ENCODE peak calls at places on chromosome 22, in seven cellular contexts. One of them, this sample, is unnamed.

GRCh38 chr22:20495861-20496681 is 476 bp upstream of the KLHL22 start:
- DNase-seq in NCI-H1417: peak
- DNase-seq in activated T-cell treated with anti-CD3 and anti-CD28 coated beads for 24 hours: peak
- DNase-seq in stimulated activated CD8-positive, alpha-beta memory T cell treated with anti-CD3 and anti-CD28 coated beads, Interleukin-15, amount 100 ng/mL, for 1 hour: peak
- DNase-seq in stomach: peak
- DNase-seq in sciatic nerve: peak
- DNase-seq in mesendoderm: peak
- DNase-seq in this sample: peak

GRCh38 chr22:29093501-29093921 is 20.7 kb downstream of the KREMEN1 start:
- DNase-seq in NCI-H1417: no peak
- DNase-seq in activated T-cell treated with anti-CD3 and anti-CD28 coated beads for 24 hours: no peak
- DNase-seq in stimulated activated CD8-positive, alpha-beta memory T cell treated with anti-CD3 and anti-CD28 coated beads, Interleukin-15, amount 100 ng/mL, for 1 hour: no peak
- DNase-seq in stomach: no peak
- DNase-seq in sciatic nerve: no peak
- DNase-seq in mesendoderm: no peak
- DNase-seq in this sample: no peak

GRCh38 chr22:28442264-28442950 is 237.2 kb downstream of the TTC28 start:
- DNase-seq in NCI-H1417: no peak
- DNase-seq in activated T-cell treated with anti-CD3 and anti-CD28 coated beads for 24 hours: peak
- DNase-seq in stimulated activated CD8-positive, alpha-beta memory T cell treated with anti-CD3 and anti-CD28 coated beads, Interleukin-15, amount 100 ng/mL, for 1 hour: no peak
- DNase-seq in stomach: peak
- DNase-seq in sciatic nerve: peak
- DNase-seq in mesendoderm: peak
- DNase-seq in this sample: peak

GRCh38 chr22:47618611-47619010 is 856.2 kb downstream of the TBC1D22A start:
- DNase-seq in NCI-H1417: no peak
- DNase-seq in activated T-cell treated with anti-CD3 and anti-CD28 coated beads for 24 hours: no peak
- DNase-seq in stimulated activated CD8-positive, alpha-beta memory T cell treated with anti-CD3 and anti-CD28 coated beads, Interleukin-15, amount 100 ng/mL, for 1 hour: no peak
- DNase-seq in stomach: no peak
- DNase-seq in sciatic nerve: peak
- DNase-seq in mesendoderm: no peak
- DNase-seq in this sample: no peak

GRCh38 chr22:43706151-43706550 is 106.0 kb downstream of the EFCAB6 start:
- DNase-seq in NCI-H1417: no peak
- DNase-seq in activated T-cell treated with anti-CD3 and anti-CD28 coated beads for 24 hours: no peak
- DNase-seq in stimulated activated CD8-positive, alpha-beta memory T cell treated with anti-CD3 and anti-CD28 coated beads, Interleukin-15, amount 100 ng/mL, for 1 hour: no peak
- DNase-seq in stomach: no peak
- DNase-seq in sciatic nerve: no peak
- DNase-seq in mesendoderm: peak
- DNase-seq in this sample: no peak

GRCh38 chr22:48889887-48890692 is 937.6 kb downstream of the BRD1 start:
- DNase-seq in NCI-H1417: no peak
- DNase-seq in activated T-cell treated with anti-CD3 and anti-CD28 coated beads for 24 hours: no peak
- DNase-seq in stimulated activated CD8-positive, alpha-beta memory T cell treated with anti-CD3 and anti-CD28 coated beads, Interleukin-15, amount 100 ng/mL, for 1 hour: no peak
- DNase-seq in stomach: no peak
- DNase-seq in sciatic nerve: peak
- DNase-seq in mesendoderm: no peak
- DNase-seq in this sample: no peak

GRCh38 chr22:40400173-40400572 is 29.8 kb downstream of the SGSM3 start:
- DNase-seq in NCI-H1417: no peak
- DNase-seq in activated T-cell treated with anti-CD3 and anti-CD28 coated beads for 24 hours: no peak
- DNase-seq in stimulated activated CD8-positive, alpha-beta memory T cell treated with anti-CD3 and anti-CD28 coated beads, Interleukin-15, amount 100 ng/mL, for 1 hour: no peak
- DNase-seq in stomach: peak
- DNase-seq in sciatic nerve: no peak
- DNase-seq in mesendoderm: no peak
- DNase-seq in this sample: peak

GRCh38 chr22:29740216-29740615 is 20.4 kb downstream of the CABP7 start:
- DNase-seq in NCI-H1417: no peak
- DNase-seq in activated T-cell treated with anti-CD3 and anti-CD28 coated beads for 24 hours: no peak
- DNase-seq in stimulated activated CD8-positive, alpha-beta memory T cell treated with anti-CD3 and anti-CD28 coated beads, Interleukin-15, amount 100 ng/mL, for 1 hour: no peak
- DNase-seq in stomach: no peak
- DNase-seq in sciatic nerve: no peak
- DNase-seq in mesendoderm: no peak
- DNase-seq in this sample: no peak

GRCh38 chr22:42184852-42185251 is 54.2 kb upstream of the CYP2D6 start:
- DNase-seq in NCI-H1417: no peak
- DNase-seq in activated T-cell treated with anti-CD3 and anti-CD28 coated beads for 24 hours: no peak
- DNase-seq in stimulated activated CD8-positive, alpha-beta memory T cell treated with anti-CD3 and anti-CD28 coated beads, Interleukin-15, amount 100 ng/mL, for 1 hour: no peak
- DNase-seq in stomach: no peak
- DNase-seq in sciatic nerve: no peak
- DNase-seq in mesendoderm: no peak
- DNase-seq in this sample: no peak

GRCh38 chr22:44710474-44711235 is 8.7 kb downstream of the PRR5 start:
- DNase-seq in NCI-H1417: peak
- DNase-seq in activated T-cell treated with anti-CD3 and anti-CD28 coated beads for 24 hours: no peak
- DNase-seq in stimulated activated CD8-positive, alpha-beta memory T cell treated with anti-CD3 and anti-CD28 coated beads, Interleukin-15, amount 100 ng/mL, for 1 hour: no peak
- DNase-seq in stomach: peak
- DNase-seq in sciatic nerve: no peak
- DNase-seq in mesendoderm: no peak
- DNase-seq in this sample: peak

GRCh38 chr22:39958916-39959639 is 1.1 kb upstream of the TMA7B start:
- DNase-seq in NCI-H1417: no peak
- DNase-seq in activated T-cell treated with anti-CD3 and anti-CD28 coated beads for 24 hours: no peak
- DNase-seq in stimulated activated CD8-positive, alpha-beta memory T cell treated with anti-CD3 and anti-CD28 coated beads, Interleukin-15, amount 100 ng/mL, for 1 hour: no peak
- DNase-seq in stomach: no peak
- DNase-seq in sciatic nerve: no peak
- DNase-seq in mesendoderm: no peak
- DNase-seq in this sample: no peak

GRCh38 chr22:42720263-42721044 is at the start of gene A4GALT:
- DNase-seq in NCI-H1417: no peak
- DNase-seq in activated T-cell treated with anti-CD3 and anti-CD28 coated beads for 24 hours: no peak
- DNase-seq in stimulated activated CD8-positive, alpha-beta memory T cell treated with anti-CD3 and anti-CD28 coated beads, Interleukin-15, amount 100 ng/mL, for 1 hour: no peak
- DNase-seq in stomach: no peak
- DNase-seq in sciatic nerve: no peak
- DNase-seq in mesendoderm: no peak
- DNase-seq in this sample: no peak

GRCh38 chr22:46079861-46080821 is 70.2 kb upstream of the PPARA start:
- DNase-seq in NCI-H1417: peak
- DNase-seq in activated T-cell treated with anti-CD3 and anti-CD28 coated beads for 24 hours: no peak
- DNase-seq in stimulated activated CD8-positive, alpha-beta memory T cell treated with anti-CD3 and anti-CD28 coated beads, Interleukin-15, amount 100 ng/mL, for 1 hour: no peak
- DNase-seq in stomach: peak
- DNase-seq in sciatic nerve: peak
- DNase-seq in mesendoderm: no peak
- DNase-seq in this sample: peak

GRCh38 chr22:49243965-49244364 is 583.7 kb downstream of the BRD1 start:
- DNase-seq in NCI-H1417: no peak
- DNase-seq in activated T-cell treated with anti-CD3 and anti-CD28 coated beads for 24 hours: no peak
- DNase-seq in stimulated activated CD8-positive, alpha-beta memory T cell treated with anti-CD3 and anti-CD28 coated beads, Interleukin-15, amount 100 ng/mL, for 1 hour: no peak
- DNase-seq in stomach: no peak
- DNase-seq in sciatic nerve: no peak
- DNase-seq in mesendoderm: no peak
- DNase-seq in this sample: no peak

GRCh38 chr22:20064140-20064480 is 15.9 kb upstream of the DGCR8 start:
- DNase-seq in NCI-H1417: no peak
- DNase-seq in activated T-cell treated with anti-CD3 and anti-CD28 coated beads for 24 hours: no peak
- DNase-seq in stimulated activated CD8-positive, alpha-beta memory T cell treated with anti-CD3 and anti-CD28 coated beads, Interleukin-15, amount 100 ng/mL, for 1 hour: no peak
- DNase-seq in stomach: no peak
- DNase-seq in sciatic nerve: no peak
- DNase-seq in mesendoderm: no peak
- DNase-seq in this sample: no peak

GRCh38 chr22:31343235-31344191 is 2.6 kb downstream of the PATZ1 start:
- DNase-seq in NCI-H1417: no peak
- DNase-seq in activated T-cell treated with anti-CD3 and anti-CD28 coated beads for 24 hours: peak
- DNase-seq in stimulated activated CD8-positive, alpha-beta memory T cell treated with anti-CD3 and anti-CD28 coated beads, Interleukin-15, amount 100 ng/mL, for 1 hour: no peak
- DNase-seq in stomach: peak
- DNase-seq in sciatic nerve: no peak
- DNase-seq in mesendoderm: peak
- DNase-seq in this sample: peak

GRCh38 chr22:35863432-35863831 is 145.8 kb downstream of the APOL5 start:
- DNase-seq in NCI-H1417: peak
- DNase-seq in activated T-cell treated with anti-CD3 and anti-CD28 coated beads for 24 hours: no peak
- DNase-seq in stimulated activated CD8-positive, alpha-beta memory T cell treated with anti-CD3 and anti-CD28 coated beads, Interleukin-15, amount 100 ng/mL, for 1 hour: no peak
- DNase-seq in stomach: no peak
- DNase-seq in sciatic nerve: no peak
- DNase-seq in mesendoderm: peak
- DNase-seq in this sample: no peak

GRCh38 chr22:38948181-38948940 is 9.0 kb upstream of the APOBEC3A start:
- DNase-seq in NCI-H1417: no peak
- DNase-seq in activated T-cell treated with anti-CD3 and anti-CD28 coated beads for 24 hours: no peak
- DNase-seq in stimulated activated CD8-positive, alpha-beta memory T cell treated with anti-CD3 and anti-CD28 coated beads, Interleukin-15, amount 100 ng/mL, for 1 hour: no peak
- DNase-seq in stomach: no peak
- DNase-seq in sciatic nerve: no peak
- DNase-seq in mesendoderm: no peak
- DNase-seq in this sample: no peak

GRCh38 chr22:39028281-39028680 is 7.4 kb downstream of the APOBEC3D start:
- DNase-seq in NCI-H1417: no peak
- DNase-seq in activated T-cell treated with anti-CD3 and anti-CD28 coated beads for 24 hours: no peak
- DNase-seq in stimulated activated CD8-positive, alpha-beta memory T cell treated with anti-CD3 and anti-CD28 coated beads, Interleukin-15, amount 100 ng/mL, for 1 hour: no peak
- DNase-seq in stomach: no peak
- DNase-seq in sciatic nerve: no peak
- DNase-seq in mesendoderm: peak
- DNase-seq in this sample: no peak

GRCh38 chr22:29907753-29908515 is 25.0 kb downstream of the MTMR3 start:
- DNase-seq in NCI-H1417: peak
- DNase-seq in activated T-cell treated with anti-CD3 and anti-CD28 coated beads for 24 hours: no peak
- DNase-seq in stimulated activated CD8-positive, alpha-beta memory T cell treated with anti-CD3 and anti-CD28 coated beads, Interleukin-15, amount 100 ng/mL, for 1 hour: no peak
- DNase-seq in stomach: peak
- DNase-seq in sciatic nerve: peak
- DNase-seq in mesendoderm: peak
- DNase-seq in this sample: peak

GRCh38 chr22:49629586-49630447 is 197.9 kb downstream of the BRD1 start:
- DNase-seq in NCI-H1417: no peak
- DNase-seq in activated T-cell treated with anti-CD3 and anti-CD28 coated beads for 24 hours: no peak
- DNase-seq in stimulated activated CD8-positive, alpha-beta memory T cell treated with anti-CD3 and anti-CD28 coated beads, Interleukin-15, amount 100 ng/mL, for 1 hour: no peak
- DNase-seq in stomach: no peak
- DNase-seq in sciatic nerve: no peak
- DNase-seq in mesendoderm: no peak
- DNase-seq in this sample: no peak

GRCh38 chr22:16932577-16932976 is 75.4 kb downstream of the GAB4 start:
- DNase-seq in NCI-H1417: no peak
- DNase-seq in activated T-cell treated with anti-CD3 and anti-CD28 coated beads for 24 hours: no peak
- DNase-seq in stimulated activated CD8-positive, alpha-beta memory T cell treated with anti-CD3 and anti-CD28 coated beads, Interleukin-15, amount 100 ng/mL, for 1 hour: no peak
- DNase-seq in stomach: no peak
- DNase-seq in sciatic nerve: no peak
- DNase-seq in mesendoderm: no peak
- DNase-seq in this sample: no peak

GRCh38 chr22:47041201-47042115 is 279.0 kb downstream of the TBC1D22A start:
- DNase-seq in NCI-H1417: no peak
- DNase-seq in activated T-cell treated with anti-CD3 and anti-CD28 coated beads for 24 hours: no peak
- DNase-seq in stimulated activated CD8-positive, alpha-beta memory T cell treated with anti-CD3 and anti-CD28 coated beads, Interleukin-15, amount 100 ng/mL, for 1 hour: no peak
- DNase-seq in stomach: no peak
- DNase-seq in sciatic nerve: no peak
- DNase-seq in mesendoderm: no peak
- DNase-seq in this sample: no peak

GRCh38 chr22:48288541-48288940 is 1526.1 kb downstream of the TBC1D22A start:
- DNase-seq in NCI-H1417: no peak
- DNase-seq in activated T-cell treated with anti-CD3 and anti-CD28 coated beads for 24 hours: no peak
- DNase-seq in stimulated activated CD8-positive, alpha-beta memory T cell treated with anti-CD3 and anti-CD28 coated beads, Interleukin-15, amount 100 ng/mL, for 1 hour: no peak
- DNase-seq in stomach: no peak
- DNase-seq in sciatic nerve: no peak
- DNase-seq in mesendoderm: no peak
- DNase-seq in this sample: no peak

GRCh38 chr22:41140365-41140957 is 48.1 kb downstream of the EP300 start:
- DNase-seq in NCI-H1417: no peak
- DNase-seq in activated T-cell treated with anti-CD3 and anti-CD28 coated beads for 24 hours: no peak
- DNase-seq in stimulated activated CD8-positive, alpha-beta memory T cell treated with anti-CD3 and anti-CD28 coated beads, Interleukin-15, amount 100 ng/mL, for 1 hour: no peak
- DNase-seq in stomach: no peak
- DNase-seq in sciatic nerve: no peak
- DNase-seq in mesendoderm: no peak
- DNase-seq in this sample: no peak

GRCh38 chr22:27032121-27032761 is 374.9 kb downstream of the MIAT start:
- DNase-seq in NCI-H1417: no peak
- DNase-seq in activated T-cell treated with anti-CD3 and anti-CD28 coated beads for 24 hours: no peak
- DNase-seq in stimulated activated CD8-positive, alpha-beta memory T cell treated with anti-CD3 and anti-CD28 coated beads, Interleukin-15, amount 100 ng/mL, for 1 hour: no peak
- DNase-seq in stomach: no peak
- DNase-seq in sciatic nerve: no peak
- DNase-seq in mesendoderm: peak
- DNase-seq in this sample: no peak

GRCh38 chr22:20656902-20657836 is 116.7 kb upstream of the SERPIND1 start:
- DNase-seq in NCI-H1417: no peak
- DNase-seq in activated T-cell treated with anti-CD3 and anti-CD28 coated beads for 24 hours: no peak
- DNase-seq in stimulated activated CD8-positive, alpha-beta memory T cell treated with anti-CD3 and anti-CD28 coated beads, Interleukin-15, amount 100 ng/mL, for 1 hour: no peak
- DNase-seq in stomach: no peak
- DNase-seq in sciatic nerve: peak
- DNase-seq in mesendoderm: peak
- DNase-seq in this sample: no peak

GRCh38 chr22:35518781-35519180 is 21.9 kb upstream of the RASD2 start:
- DNase-seq in NCI-H1417: no peak
- DNase-seq in activated T-cell treated with anti-CD3 and anti-CD28 coated beads for 24 hours: no peak
- DNase-seq in stimulated activated CD8-positive, alpha-beta memory T cell treated with anti-CD3 and anti-CD28 coated beads, Interleukin-15, amount 100 ng/mL, for 1 hour: no peak
- DNase-seq in stomach: no peak
- DNase-seq in sciatic nerve: no peak
- DNase-seq in mesendoderm: no peak
- DNase-seq in this sample: no peak

GRCh38 chr22:24699861-24700260 is 74.7 kb downstream of the PIWIL3 start:
- DNase-seq in NCI-H1417: no peak
- DNase-seq in activated T-cell treated with anti-CD3 and anti-CD28 coated beads for 24 hours: no peak
- DNase-seq in stimulated activated CD8-positive, alpha-beta memory T cell treated with anti-CD3 and anti-CD28 coated beads, Interleukin-15, amount 100 ng/mL, for 1 hour: no peak
- DNase-seq in stomach: no peak
- DNase-seq in sciatic nerve: no peak
- DNase-seq in mesendoderm: no peak
- DNase-seq in this sample: no peak

GRCh38 chr22:35152316-35152715 is 86.4 kb downstream of the ISX start:
- DNase-seq in NCI-H1417: no peak
- DNase-seq in activated T-cell treated with anti-CD3 and anti-CD28 coated beads for 24 hours: no peak
- DNase-seq in stimulated activated CD8-positive, alpha-beta memory T cell treated with anti-CD3 and anti-CD28 coated beads, Interleukin-15, amount 100 ng/mL, for 1 hour: no peak
- DNase-seq in stomach: no peak
- DNase-seq in sciatic nerve: no peak
- DNase-seq in mesendoderm: no peak
- DNase-seq in this sample: no peak

GRCh38 chr22:29879738-29880137 is 3.2 kb upstream of the MTMR3 start:
- DNase-seq in NCI-H1417: no peak
- DNase-seq in activated T-cell treated with anti-CD3 and anti-CD28 coated beads for 24 hours: no peak
- DNase-seq in stimulated activated CD8-positive, alpha-beta memory T cell treated with anti-CD3 and anti-CD28 coated beads, Interleukin-15, amount 100 ng/mL, for 1 hour: no peak
- DNase-seq in stomach: no peak
- DNase-seq in sciatic nerve: no peak
- DNase-seq in mesendoderm: peak
- DNase-seq in this sample: no peak

GRCh38 chr22:20090730-20091240 is 10.7 kb downstream of the DGCR8 start:
- DNase-seq in NCI-H1417: no peak
- DNase-seq in activated T-cell treated with anti-CD3 and anti-CD28 coated beads for 24 hours: no peak
- DNase-seq in stimulated activated CD8-positive, alpha-beta memory T cell treated with anti-CD3 and anti-CD28 coated beads, Interleukin-15, amount 100 ng/mL, for 1 hour: no peak
- DNase-seq in stomach: no peak
- DNase-seq in sciatic nerve: no peak
- DNase-seq in mesendoderm: no peak
- DNase-seq in this sample: no peak

GRCh38 chr22:46432164-46433068 is 96.9 kb downstream of the TRMU start:
- DNase-seq in NCI-H1417: no peak
- DNase-seq in activated T-cell treated with anti-CD3 and anti-CD28 coated beads for 24 hours: peak
- DNase-seq in stimulated activated CD8-positive, alpha-beta memory T cell treated with anti-CD3 and anti-CD28 coated beads, Interleukin-15, amount 100 ng/mL, for 1 hour: no peak
- DNase-seq in stomach: peak
- DNase-seq in sciatic nerve: no peak
- DNase-seq in mesendoderm: no peak
- DNase-seq in this sample: peak

GRCh38 chr22:42813501-42813900 is 43.6 kb downstream of the ARFGAP3 start:
- DNase-seq in NCI-H1417: no peak
- DNase-seq in activated T-cell treated with anti-CD3 and anti-CD28 coated beads for 24 hours: no peak
- DNase-seq in stimulated activated CD8-positive, alpha-beta memory T cell treated with anti-CD3 and anti-CD28 coated beads, Interleukin-15, amount 100 ng/mL, for 1 hour: no peak
- DNase-seq in stomach: no peak
- DNase-seq in sciatic nerve: no peak
- DNase-seq in mesendoderm: no peak
- DNase-seq in this sample: no peak

GRCh38 chr22:18029686-18030267 is 5.4 kb upstream of the MICAL3 start:
- DNase-seq in NCI-H1417: no peak
- DNase-seq in activated T-cell treated with anti-CD3 and anti-CD28 coated beads for 24 hours: no peak
- DNase-seq in stimulated activated CD8-positive, alpha-beta memory T cell treated with anti-CD3 and anti-CD28 coated beads, Interleukin-15, amount 100 ng/mL, for 1 hour: no peak
- DNase-seq in stomach: no peak
- DNase-seq in sciatic nerve: peak
- DNase-seq in mesendoderm: no peak
- DNase-seq in this sample: no peak

GRCh38 chr22:20229916-20230775 is 38.0 kb downstream of the RTN4R start:
- DNase-seq in NCI-H1417: no peak
- DNase-seq in activated T-cell treated with anti-CD3 and anti-CD28 coated beads for 24 hours: no peak
- DNase-seq in stimulated activated CD8-positive, alpha-beta memory T cell treated with anti-CD3 and anti-CD28 coated beads, Interleukin-15, amount 100 ng/mL, for 1 hour: no peak
- DNase-seq in stomach: peak
- DNase-seq in sciatic nerve: no peak
- DNase-seq in mesendoderm: no peak
- DNase-seq in this sample: no peak

GRCh38 chr22:32175751-32176644 is 16.9 kb upstream of the C22orf42 start:
- DNase-seq in NCI-H1417: no peak
- DNase-seq in activated T-cell treated with anti-CD3 and anti-CD28 coated beads for 24 hours: no peak
- DNase-seq in stimulated activated CD8-positive, alpha-beta memory T cell treated with anti-CD3 and anti-CD28 coated beads, Interleukin-15, amount 100 ng/mL, for 1 hour: no peak
- DNase-seq in stomach: no peak
- DNase-seq in sciatic nerve: no peak
- DNase-seq in mesendoderm: peak
- DNase-seq in this sample: no peak

GRCh38 chr22:23777776-23778575 is 5.3 kb downstream of the MMP11 start:
- DNase-seq in NCI-H1417: no peak
- DNase-seq in activated T-cell treated with anti-CD3 and anti-CD28 coated beads for 24 hours: no peak
- DNase-seq in stimulated activated CD8-positive, alpha-beta memory T cell treated with anti-CD3 and anti-CD28 coated beads, Interleukin-15, amount 100 ng/mL, for 1 hour: no peak
- DNase-seq in stomach: no peak
- DNase-seq in sciatic nerve: no peak
- DNase-seq in mesendoderm: no peak
- DNase-seq in this sample: peak